ENCODE peak calls at places on chromosomes 3 and 15, in seven cellular contexts. One of them, this sample, is unnamed.

GRCh38 chr3:57275393-57275792 is 17.1 kb downstream of the ASB14 start:
- DNase-seq in keratinocyte: no peak
- DNase-seq in IMR-90: no peak
- DNase-seq in choroid plexus epithelial cell: no peak
- DNase-seq in H7: no peak
- DNase-seq in body of pancreas: no peak
- DNase-seq in uterus: no peak
- DNase-seq in this sample: no peak

GRCh38 chr3:74390121-74390870 is 224.2 kb downstream of the CNTN3 start:
- DNase-seq in keratinocyte: no peak
- DNase-seq in IMR-90: no peak
- DNase-seq in choroid plexus epithelial cell: no peak
- DNase-seq in H7: peak; percentile 1
- DNase-seq in body of pancreas: no peak
- DNase-seq in uterus: no peak
- DNase-seq in this sample: no peak

GRCh38 chr3:84066920-84067319 is 891.9 kb upstream of the CADM2 start:
- DNase-seq in keratinocyte: no peak
- DNase-seq in IMR-90: no peak
- DNase-seq in choroid plexus epithelial cell: no peak
- DNase-seq in H7: no peak
- DNase-seq in body of pancreas: no peak
- DNase-seq in uterus: no peak
- DNase-seq in this sample: no peak

GRCh38 chr3:31926543-31926942 is 54.5 kb downstream of the OSBPL10 start:
- DNase-seq in keratinocyte: no peak
- DNase-seq in IMR-90: no peak
- DNase-seq in choroid plexus epithelial cell: no peak
- DNase-seq in H7: no peak
- DNase-seq in body of pancreas: no peak
- DNase-seq in uterus: no peak
- DNase-seq in this sample: no peak

GRCh38 chr3:64345351-64345750 is 120.1 kb upstream of the PRICKLE2 start:
- DNase-seq in keratinocyte: no peak
- DNase-seq in IMR-90: peak; percentile 89
- DNase-seq in choroid plexus epithelial cell: peak; percentile 95
- DNase-seq in H7: no peak
- DNase-seq in body of pancreas: peak; percentile 55
- DNase-seq in uterus: no peak
- DNase-seq in this sample: peak; percentile 77

GRCh38 chr3:142127941-142128658 is 21.2 kb downstream of the TFDP2 start:
- DNase-seq in keratinocyte: no peak
- DNase-seq in IMR-90: no peak
- DNase-seq in choroid plexus epithelial cell: no peak
- DNase-seq in H7: no peak
- DNase-seq in body of pancreas: no peak
- DNase-seq in uterus: no peak
- DNase-seq in this sample: no peak

GRCh38 chr3:177973241-177973840 is 562.9 kb upstream of the KCNMB2 start:
- DNase-seq in keratinocyte: no peak
- DNase-seq in IMR-90: peak; percentile 59
- DNase-seq in choroid plexus epithelial cell: peak; percentile 75
- DNase-seq in H7: no peak
- DNase-seq in body of pancreas: no peak
- DNase-seq in uterus: no peak
- DNase-seq in this sample: peak; percentile 40

GRCh38 chr15:92653836-92654524 is 1.6 kb downstream of the FAM174B start:
- DNase-seq in keratinocyte: no peak
- DNase-seq in IMR-90: no peak
- DNase-seq in choroid plexus epithelial cell: peak; percentile 52
- DNase-seq in H7: peak; percentile 52
- DNase-seq in body of pancreas: peak; percentile 94
- DNase-seq in uterus: no peak
- DNase-seq in this sample: no peak

GRCh38 chr15:85615930-85616329 is 178.8 kb downstream of the KLHL25 start:
- DNase-seq in keratinocyte: no peak
- DNase-seq in IMR-90: peak; percentile 52
- DNase-seq in choroid plexus epithelial cell: peak; percentile 76
- DNase-seq in H7: peak; percentile 46
- DNase-seq in body of pancreas: peak; percentile 25
- DNase-seq in uterus: no peak
- DNase-seq in this sample: no peak

GRCh38 chr3:184564685-184565385 is 3.2 kb downstream of the EPHB3 start:
- DNase-seq in keratinocyte: no peak
- DNase-seq in IMR-90: no peak
- DNase-seq in choroid plexus epithelial cell: no peak
- DNase-seq in H7: peak; percentile 80
- DNase-seq in body of pancreas: no peak
- DNase-seq in uterus: no peak
- DNase-seq in this sample: no peak
- H3K4me3 ChIP-seq in keratinocyte: no peak overlapping the region
- H3K4me3 ChIP-seq in IMR-90: no peak overlapping the region
- H3K4me3 ChIP-seq in choroid plexus epithelial cell: no peak overlapping the region
- H3K4me3 ChIP-seq in H7: no peak overlapping the region
- H3K4me3 ChIP-seq in body of pancreas: no peak overlapping the region
- H3K4me3 ChIP-seq in uterus: no peak overlapping the region
- H3K4me3 ChIP-seq in this sample: no peak overlapping the region

GRCh38 chr3:128491071-128491899 is 1.7 kb downstream of the GATA2 start:
- DNase-seq in keratinocyte: no peak
- DNase-seq in IMR-90: no peak
- DNase-seq in choroid plexus epithelial cell: no peak
- DNase-seq in H7: peak; percentile 75
- DNase-seq in body of pancreas: peak; percentile 45
- DNase-seq in uterus: peak; percentile 33
- DNase-seq in this sample: no peak

GRCh38 chr3:128492353-128493220 is at the start of gene GATA2:
- DNase-seq in keratinocyte: no peak
- DNase-seq in IMR-90: no peak
- DNase-seq in choroid plexus epithelial cell: no peak
- DNase-seq in H7: peak; percentile 82
- DNase-seq in body of pancreas: peak; percentile 65
- DNase-seq in uterus: peak; percentile 66
- DNase-seq in this sample: no peak

GRCh38 chr3:128493221-128494151 is 485 bp upstream of the GATA2 start:
- DNase-seq in keratinocyte: no peak
- DNase-seq in IMR-90: no peak
- DNase-seq in choroid plexus epithelial cell: no peak
- DNase-seq in H7: peak; percentile 64
- DNase-seq in body of pancreas: no peak
- DNase-seq in uterus: peak; percentile 65
- DNase-seq in this sample: no peak

GRCh38 chr3:128490650-128491070 is 2.3 kb downstream of the GATA2 start:
- DNase-seq in keratinocyte: no peak
- DNase-seq in IMR-90: no peak
- DNase-seq in choroid plexus epithelial cell: no peak
- DNase-seq in H7: no peak
- DNase-seq in body of pancreas: no peak
- DNase-seq in uterus: no peak
- DNase-seq in this sample: no peak

DNA sequence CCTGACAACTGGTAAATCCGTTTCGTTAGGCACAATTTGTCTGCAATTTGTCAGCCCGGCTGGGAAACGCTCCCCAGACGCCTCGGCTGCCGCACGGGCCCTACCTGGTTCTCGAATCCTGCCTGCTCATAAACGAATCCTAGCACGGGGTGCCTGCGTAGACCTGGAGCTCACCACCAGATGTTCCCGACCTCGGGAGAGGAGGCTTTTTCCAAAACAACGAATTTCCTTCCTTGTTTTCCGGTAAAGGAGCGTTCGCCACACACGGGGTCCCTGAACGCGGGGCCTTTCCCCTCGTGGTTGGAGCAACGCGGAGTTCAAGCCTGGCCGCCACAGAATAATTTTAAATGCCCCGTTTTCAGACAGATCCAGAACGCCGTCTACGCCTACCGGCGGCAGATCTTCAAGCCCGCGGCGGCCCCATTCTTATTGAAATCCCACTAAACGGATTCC is 1.1 kb downstream of the GATA2 start:
- DNase-seq in keratinocyte: no peak
- DNase-seq in IMR-90: no peak
- DNase-seq in choroid plexus epithelial cell: peak; percentile 20
- DNase-seq in H7: peak; percentile 75
- DNase-seq in body of pancreas: no peak
- DNase-seq in uterus: no peak
- DNase-seq in this sample: no peak
- H3K4me3 ChIP-seq in keratinocyte: no peak overlapping the region
- H3K4me3 ChIP-seq in IMR-90: no peak overlapping the region
- H3K4me3 ChIP-seq in choroid plexus epithelial cell: no peak overlapping the region
- H3K4me3 ChIP-seq in H7: no peak overlapping the region
- H3K4me3 ChIP-seq in body of pancreas: peak overlapping the region; percentile 21
- H3K4me3 ChIP-seq in uterus: peak overlapping the region; percentile 56
- H3K4me3 ChIP-seq in this sample: no peak overlapping the region

DNA sequence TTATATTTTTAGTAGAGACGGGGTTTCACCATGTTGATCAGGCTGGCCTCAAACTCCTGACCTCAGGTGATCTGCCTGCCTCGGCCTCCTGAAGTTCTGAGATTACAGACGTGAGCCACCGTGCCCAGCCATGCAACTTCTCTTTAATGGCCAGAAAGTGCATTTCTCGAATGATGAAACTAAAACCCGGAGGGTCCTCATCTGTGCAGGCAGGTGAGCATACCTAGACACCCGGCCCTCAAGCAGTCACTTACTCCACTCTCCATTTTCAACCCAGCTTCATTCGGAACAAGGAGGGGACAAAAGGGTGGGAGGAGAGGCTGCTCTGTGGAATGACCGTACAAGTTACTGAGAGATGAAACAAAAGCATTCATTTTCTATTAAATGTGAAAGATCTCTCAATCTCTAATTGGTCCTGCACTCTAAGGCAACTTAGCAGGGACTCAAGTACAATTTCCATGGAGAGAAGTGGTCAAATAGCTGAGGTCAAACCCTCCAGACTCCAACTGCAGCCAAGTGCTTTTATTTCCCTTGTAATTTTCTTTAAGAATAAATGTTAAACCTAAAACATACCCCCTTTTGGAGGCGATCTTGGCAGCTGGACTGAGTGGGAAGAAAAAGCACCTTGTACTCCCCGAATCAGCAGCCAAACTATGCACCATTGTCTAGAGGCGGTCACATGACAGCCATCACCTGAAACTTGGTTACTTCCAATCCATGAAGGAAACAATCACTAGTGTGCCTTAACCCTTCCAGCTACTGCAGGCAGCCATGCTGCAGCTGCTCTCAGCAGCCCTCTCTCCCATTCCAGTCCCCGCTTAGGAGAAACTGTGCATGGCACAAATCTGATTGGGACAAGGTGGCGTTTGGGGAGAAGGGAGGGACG is 62.2 kb downstream of the VGLL4 start:
- DNase-seq in keratinocyte: no peak
- DNase-seq in IMR-90: no peak
- DNase-seq in choroid plexus epithelial cell: no peak
- DNase-seq in H7: peak; percentile 43
- DNase-seq in body of pancreas: no peak
- DNase-seq in uterus: peak; percentile 17
- DNase-seq in this sample: no peak
- H3K4me3 ChIP-seq in keratinocyte: peak overlapping the region; percentile 63
- H3K4me3 ChIP-seq in IMR-90: peak overlapping the region; percentile 23
- H3K4me3 ChIP-seq in choroid plexus epithelial cell: peak overlapping the region; percentile 46
- H3K4me3 ChIP-seq in H7: peak overlapping the region; percentile 6
- H3K4me3 ChIP-seq in body of pancreas: no peak overlapping the region
- H3K4me3 ChIP-seq in uterus: peak overlapping the region; percentile 33
- H3K4me3 ChIP-seq in this sample: peak overlapping the region; percentile 35

GRCh38 chr3:160677459-160677901 is 520 bp downstream of the ARL14 start:
- DNase-seq in keratinocyte: no peak
- DNase-seq in IMR-90: peak; percentile 9
- DNase-seq in choroid plexus epithelial cell: peak; percentile 40
- DNase-seq in H7: peak; percentile 14
- DNase-seq in body of pancreas: peak; percentile 25
- DNase-seq in uterus: no peak
- DNase-seq in this sample: peak; percentile 29
- H3K4me3 ChIP-seq in keratinocyte: peak overlapping the region; percentile 18
- H3K4me3 ChIP-seq in IMR-90: no peak overlapping the region
- H3K4me3 ChIP-seq in choroid plexus epithelial cell: no peak overlapping the region
- H3K4me3 ChIP-seq in H7: no peak overlapping the region
- H3K4me3 ChIP-seq in body of pancreas: no peak overlapping the region
- H3K4me3 ChIP-seq in uterus: no peak overlapping the region
- H3K4me3 ChIP-seq in this sample: no peak overlapping the region

DNA sequence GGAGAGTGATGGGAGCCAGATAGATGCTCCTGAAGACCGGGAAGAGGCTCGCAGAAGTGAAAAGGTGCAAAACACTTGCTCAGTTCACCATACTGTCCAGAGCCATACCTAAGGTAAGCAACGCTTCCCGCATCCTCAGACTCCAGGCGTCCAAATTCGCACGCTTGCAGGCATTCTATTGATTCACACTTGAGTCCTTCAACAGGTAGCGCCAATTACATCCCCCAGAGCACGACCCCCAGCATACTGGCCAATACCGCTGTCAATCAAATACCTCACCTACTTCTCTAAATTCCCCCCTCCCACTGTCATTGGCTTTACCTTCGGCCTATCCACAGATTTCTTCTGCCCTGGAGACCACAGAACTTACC is 361 bp upstream of the STXBP5L start:
- DNase-seq in keratinocyte: no peak
- DNase-seq in IMR-90: no peak
- DNase-seq in choroid plexus epithelial cell: no peak
- DNase-seq in H7: no peak
- DNase-seq in body of pancreas: no peak
- DNase-seq in uterus: no peak
- DNase-seq in this sample: no peak
- H3K4me3 ChIP-seq in keratinocyte: no peak overlapping the region
- H3K4me3 ChIP-seq in IMR-90: no peak overlapping the region
- H3K4me3 ChIP-seq in choroid plexus epithelial cell: no peak overlapping the region
- H3K4me3 ChIP-seq in H7: peak overlapping the region; percentile 63
- H3K4me3 ChIP-seq in body of pancreas: no peak overlapping the region
- H3K4me3 ChIP-seq in uterus: peak overlapping the region; percentile 54
- H3K4me3 ChIP-seq in this sample: no peak overlapping the region

DNA sequence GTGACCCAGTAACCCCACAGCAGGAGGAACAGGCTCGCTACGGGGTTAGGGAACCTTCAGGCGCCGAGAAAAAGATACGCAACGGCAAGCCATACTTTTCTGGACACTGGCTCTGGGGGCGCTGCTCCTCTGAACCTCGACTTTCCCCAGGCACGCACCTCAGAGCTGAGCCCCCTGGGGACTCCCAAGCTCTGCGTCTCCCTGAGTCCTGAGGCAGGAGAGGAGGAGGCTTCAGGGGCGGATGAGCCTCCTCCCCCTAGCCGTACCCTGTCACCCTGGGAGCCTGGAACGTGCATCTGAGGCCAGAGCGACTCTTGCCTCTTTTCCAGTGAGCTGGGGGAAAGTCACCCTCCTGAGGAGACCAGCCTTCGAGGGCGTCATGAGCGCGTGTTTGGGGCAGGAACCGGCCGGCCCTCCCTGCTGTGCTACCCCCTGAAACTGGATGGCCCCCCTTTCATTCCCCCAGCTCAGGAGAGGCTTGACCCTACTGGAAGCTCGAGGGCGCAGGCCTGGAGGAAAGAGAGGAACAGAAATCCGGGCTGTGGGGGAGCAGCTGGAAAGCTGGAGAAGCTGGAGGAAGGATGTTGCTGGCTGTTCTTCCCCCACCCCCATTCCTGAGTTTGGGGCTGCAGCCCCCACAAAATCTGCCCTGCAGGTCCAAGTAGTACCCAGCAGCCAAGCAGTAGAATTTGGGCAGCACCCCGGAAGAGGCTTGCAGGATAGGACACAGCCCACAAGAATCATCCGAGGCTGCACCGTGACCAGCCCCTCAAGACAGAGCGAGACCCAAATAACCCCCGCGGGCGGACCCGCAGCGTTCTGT is 25.1 kb upstream of the POLG start:
- DNase-seq in keratinocyte: no peak
- DNase-seq in IMR-90: no peak
- DNase-seq in choroid plexus epithelial cell: no peak
- DNase-seq in H7: peak; percentile 71
- DNase-seq in body of pancreas: no peak
- DNase-seq in uterus: no peak
- DNase-seq in this sample: no peak
- H3K4me3 ChIP-seq in keratinocyte: no peak overlapping the region
- H3K4me3 ChIP-seq in IMR-90: no peak overlapping the region
- H3K4me3 ChIP-seq in choroid plexus epithelial cell: no peak overlapping the region
- H3K4me3 ChIP-seq in H7: no peak overlapping the region
- H3K4me3 ChIP-seq in body of pancreas: no peak overlapping the region
- H3K4me3 ChIP-seq in uterus: no peak overlapping the region
- H3K4me3 ChIP-seq in this sample: no peak overlapping the region